ENCODE peak calls at places on chromosomes 12 and 14, in four cellular contexts. M is PC-3, C is heart left ventricle, K is fibroblast of lung. Q is an unnamed sample.
A peak's percentile ranks its signal among the peaks of the same experiment; 100 is the strongest.

GRCh38 chr12:90173499-90174197 is 465.0 kb upstream of the ATP2B1 start:
- DNase-seq in C (no peak), K (no peak), M (no peak), Q (no peak)

GRCh38 chr12:60689137-60689536 is 1093.3 kb downstream of the SLC16A7 start:
- DNase-seq in M (no peak), K (no peak), C (no peak), Q (no peak)

GRCh38 chr12:39003541-39004160 is 98.3 kb upstream of the CPNE8 start:
- DNase-seq in K (no peak), M (peak; percentile 17), C (no peak), Q (no peak)

GRCh38 chr14:44846232-44846824 is 115.4 kb downstream of the KLHL28 start:
- DNase-seq in M (peak; percentile 75), C (no peak), K (peak; percentile 57), Q (no peak)

GRCh38 chr12:10716704-10717315 is 6.3 kb downstream of the YBX3 start:
- DNase-seq in C (peak; percentile 87), K (peak; percentile 95), M (peak; percentile 88), Q (no peak)

GRCh38 chr12:63668028-63668799 is at the start of gene DPY19L2:
- DNase-seq in C (peak; percentile 92), M (peak; percentile 28), K (peak; percentile 78), Q (peak; percentile 83)

GRCh38 chr12:123916729-123917128 is 55.9 kb downstream of the CCDC92 start:
- DNase-seq in K (no peak), C (no peak), M (no peak), Q (no peak)

GRCh38 chr12:14410841-14411569 is 45.5 kb downstream of the ATF7IP start:
- DNase-seq in C (no peak), M (peak; percentile 63), K (no peak), Q (no peak)

GRCh38 chr14:99460793-99461192 is 19.9 kb downstream of the SETD3 start:
- DNase-seq in K (no peak), C (no peak), M (no peak), Q (no peak)

GRCh38 chr12:52147367-52147972 is 44.3 kb downstream of the KRT80 start:
- DNase-seq in C (peak; percentile 93), M (peak; percentile 99), K (peak; percentile 98), Q (peak; percentile 58)

GRCh38 chr12:54294152-54294913 is 6.5 kb downstream of the NFE2 start:
- DNase-seq in M (peak; percentile 49), C (peak; percentile 48), K (peak; percentile 24), Q (peak; percentile 52)

GRCh38 chr14:64768401-64769095 is 64.3 kb downstream of the PLEKHG3 start:
- DNase-seq in M (no peak), C (peak; percentile 18), K (no peak), Q (no peak)

GRCh38 chr12:26185532-26186320 is 9.6 kb upstream of the SSPN start:
- DNase-seq in K (no peak), M (no peak), C (no peak), Q (no peak)

GRCh38 chr14:90060312-90060964 is 1.4 kb upstream of the KCNK13 start:
- DNase-seq in K (peak; percentile 42), M (peak; percentile 65), C (peak; percentile 70), Q (peak; percentile 63)

GRCh38 chr12:123491481-123491880 is 33.5 kb downstream of the SNRNP35 start:
- DNase-seq in M (no peak), K (no peak), C (no peak), Q (no peak)

GRCh38 chr14:24037658-24038037 is 14.2 kb upstream of the CARMIL3 start:
- DNase-seq in K (no peak), C (no peak), M (no peak), Q (no peak)

GRCh38 chr12:16324772-16325171 is 22.7 kb upstream of the MGST1 start:
- DNase-seq in C (no peak), K (no peak), M (no peak), Q (no peak)

GRCh38 chr14:59376691-59377090 is 88.5 kb downstream of the GPR135 start:
- DNase-seq in M (no peak), C (no peak), K (peak; percentile 30), Q (no peak)

GRCh38 chr12:111227476-111228420 is 141.1 kb downstream of the PHETA1 start:
- DNase-seq in M (no peak), C (no peak), K (no peak), Q (no peak)

DNA sequence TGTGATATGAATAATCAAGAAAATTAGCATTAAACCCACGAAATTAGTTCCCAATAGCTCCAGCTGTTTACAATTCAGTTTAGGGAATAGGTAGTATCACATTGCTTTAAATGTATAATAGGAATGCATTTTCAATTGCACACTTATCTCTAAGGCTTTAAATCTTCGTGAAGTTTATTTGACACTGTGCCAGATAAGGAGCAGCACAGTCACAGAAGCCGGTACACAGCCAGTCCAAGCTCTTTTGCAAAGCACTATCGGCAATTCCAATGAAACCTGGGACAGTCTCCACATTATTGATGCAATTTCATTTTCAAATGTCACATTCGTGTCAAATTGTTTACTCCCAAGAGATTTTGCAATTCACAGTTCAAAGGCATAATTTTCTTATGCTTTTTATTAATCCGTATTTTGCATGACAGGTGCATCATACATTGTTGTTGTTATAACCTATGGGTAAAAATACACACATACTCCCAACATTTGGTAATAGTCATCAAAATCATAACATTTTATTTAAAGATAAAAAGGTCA is 602.8 kb downstream of the RPS29 start:
- DNase-seq in M (no peak), K (no peak), C (no peak), Q (no peak)
- H3K27ac ChIP-seq in M (no peak overlapping the region), K (no peak overlapping the region), C (no peak overlapping the region), Q (no peak overlapping the region)

GRCh38 chr14:93878871-93879270 is 48.3 kb upstream of the FAM181A start:
- DNase-seq in C (no peak), K (no peak), M (no peak), Q (no peak)

GRCh38 chr14:93880025-93880820 is 46.9 kb upstream of the FAM181A start:
- DNase-seq in K (no peak), M (no peak), C (no peak), Q (no peak)

GRCh38 chr14:93878251-93878650 is 48.9 kb upstream of the FAM181A start:
- DNase-seq in K (no peak), M (no peak), C (no peak), Q (no peak)

GRCh38 chr14:93884950-93885349 is 42.2 kb upstream of the FAM181A start:
- DNase-seq in M (no peak), C (no peak), K (no peak), Q (no peak)

GRCh38 chr14:93879362-93879983 is 47.7 kb upstream of the FAM181A start:
- DNase-seq in C (no peak), K (no peak), M (no peak), Q (no peak)
- H3K4me3 ChIP-seq in C (no peak overlapping the region), K (no peak overlapping the region), M (no peak overlapping the region), Q (peak overlapping the region; percentile 19)

GRCh38 chr12:1993871-1994371 is 10.3 kb downstream of the DCP1B start:
- DNase-seq in C (no peak), M (peak; percentile 46), K (peak; percentile 93), Q (no peak)

GRCh38 chr12:1992732-1993131 is 11.5 kb downstream of the DCP1B start:
- DNase-seq in C (no peak), K (no peak), M (peak; percentile 25), Q (no peak)

GRCh38 chr12:1993341-1993740 is 10.9 kb downstream of the DCP1B start:
- DNase-seq in K (peak; percentile 97), M (peak; percentile 86), C (no peak), Q (no peak)

GRCh38 chr12:1995205-1995896 is 8.9 kb downstream of the DCP1B start:
- DNase-seq in C (no peak), K (peak; percentile 10), M (no peak), Q (no peak)

DNA sequence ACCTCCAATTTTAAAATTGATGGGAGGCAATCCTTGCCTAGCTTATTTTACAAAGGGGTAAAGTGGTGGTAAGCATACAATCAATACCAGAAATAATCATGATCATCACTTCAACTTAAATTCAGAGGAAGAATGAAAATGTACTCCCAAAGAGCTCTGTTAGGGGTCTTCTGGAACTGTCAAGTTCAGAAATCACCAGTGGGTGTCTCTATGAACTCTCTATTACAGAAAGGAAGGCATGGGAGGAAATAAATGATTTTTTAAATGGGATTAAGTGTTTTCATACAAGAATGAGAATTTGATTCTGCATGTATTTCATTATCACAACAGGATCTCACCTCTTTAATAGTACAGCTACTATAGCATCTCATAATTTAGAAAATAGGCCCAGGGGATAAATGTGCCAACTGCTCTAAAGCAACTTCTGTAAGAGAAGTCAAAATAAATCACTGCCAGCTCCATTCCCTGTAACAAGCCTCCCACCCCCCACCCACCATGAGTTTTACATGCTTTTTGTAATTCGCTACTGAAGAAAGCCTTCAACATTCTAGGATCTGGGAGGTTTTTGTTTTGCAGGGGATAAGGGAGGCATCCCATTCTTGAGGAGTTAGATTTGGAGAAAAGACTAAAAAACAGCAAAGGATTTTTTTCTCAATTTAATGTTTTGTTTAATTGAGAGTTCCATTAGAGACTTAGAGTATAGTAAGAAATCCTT is 9.7 kb downstream of the DCP1B start:
- DNase-seq in C (no peak), K (no peak), M (no peak), Q (no peak)
- H3K27ac ChIP-seq in C (no peak overlapping the region), K (peak overlapping the region; percentile 78), M (peak overlapping the region; percentile 87), Q (no peak overlapping the region)

DNA sequence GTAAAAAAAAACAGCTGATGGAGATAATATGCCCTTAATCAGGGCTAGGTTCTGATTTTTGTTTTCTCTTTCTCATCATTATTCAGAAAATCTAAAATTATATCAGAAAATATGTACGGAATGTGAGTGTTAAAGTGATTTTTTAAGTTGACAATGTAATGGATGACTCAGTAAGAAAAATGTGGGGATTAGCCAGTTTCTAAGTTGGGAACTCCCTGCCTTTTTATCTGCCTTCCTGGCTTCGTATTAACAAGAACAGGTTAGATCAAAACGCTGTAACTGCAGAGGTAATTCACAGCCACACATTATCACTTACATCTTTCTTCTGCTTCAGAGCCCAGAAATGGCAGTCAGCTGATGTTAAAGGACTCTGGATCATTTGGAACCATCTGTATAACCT is 135.9 kb upstream of the SLC16A7 start:
- DNase-seq in C (no peak), K (peak; percentile 21), M (peak; percentile 30), Q (no peak)
- H3K4me3 ChIP-seq in C (no peak overlapping the region), K (no peak overlapping the region), M (no peak overlapping the region), Q (no peak overlapping the region)

DNA sequence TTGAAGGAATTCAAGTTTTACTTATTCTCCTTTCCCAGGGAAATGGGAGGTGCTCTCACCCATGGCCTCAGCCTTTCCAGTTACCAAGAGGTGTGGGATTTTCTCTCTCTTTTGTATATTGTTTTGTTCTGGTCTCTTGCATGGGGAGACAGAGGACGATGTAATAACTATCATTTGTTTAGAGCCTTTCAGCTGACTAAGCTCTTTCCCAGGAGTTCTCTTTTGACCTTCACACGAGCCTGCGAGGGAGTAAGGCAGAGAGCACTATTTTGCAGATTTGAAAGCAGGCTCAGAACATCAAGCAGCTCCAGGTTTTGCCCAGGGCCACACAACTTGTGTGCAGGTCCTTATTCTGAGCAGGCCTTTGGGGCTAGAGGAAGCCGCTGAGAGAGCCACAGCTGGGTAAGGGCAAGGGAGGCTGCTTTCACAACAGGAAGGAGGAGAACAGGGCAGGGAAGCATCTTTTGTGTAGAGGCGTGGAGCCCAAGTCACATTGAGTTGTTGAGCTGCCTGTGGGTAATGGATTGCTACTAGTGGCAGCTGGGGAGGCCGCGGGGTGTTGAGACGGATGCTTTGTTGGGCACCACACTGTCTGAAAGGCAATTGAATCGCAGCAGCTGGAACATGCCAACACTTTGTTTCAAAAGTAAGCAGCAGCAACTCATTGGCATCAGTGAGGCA is 116.2 kb downstream of the PRMT8 start:
- DNase-seq in C (no peak), K (no peak), M (no peak), Q (no peak)
- H3K27ac ChIP-seq in C (no peak overlapping the region), K (no peak overlapping the region), M (no peak overlapping the region), Q (no peak overlapping the region)

GRCh38 chr12:69468237-69469026 is 1.8 kb upstream of the FRS2 start:
- DNase-seq in C (no peak), K (peak; percentile 12), M (no peak), Q (no peak)
- H3K4me3 ChIP-seq in C (no peak overlapping the region), K (no peak overlapping the region), M (no peak overlapping the region), Q (no peak overlapping the region)

Q was measured in dorsolateral prefrontal cortex.